ENCODE peak calls at places on chromosomes 11 and 22, in four cellular contexts. One of them, this sample, is unnamed.
A peak's percentile ranks its signal among the peaks of the same experiment; 100 is the strongest.

GRCh38 chr11:118275184-118275583 is 11.1 kb upstream of the MPZL2 start:
- DNase-seq in neuronal stem cell: no peak
- DNase-seq in mesendoderm: peak; percentile 27
- DNase-seq in H9: no peak
- DNase-seq in this sample: peak; percentile 21

GRCh38 chr11:108672113-108672512 is 7.2 kb downstream of the DDX10 start:
- DNase-seq in H9: no peak
- DNase-seq in neuronal stem cell: no peak
- DNase-seq in mesendoderm: peak; percentile 22
- DNase-seq in this sample: no peak

GRCh38 chr11:10930961-10931760 is 73.3 kb upstream of the ZBED5 start:
- DNase-seq in H9: peak; percentile 68
- DNase-seq in neuronal stem cell: peak; percentile 67
- DNase-seq in mesendoderm: peak; percentile 85
- DNase-seq in this sample: peak; percentile 80

GRCh38 chr11:106128740-106129139 is 51.3 kb downstream of the AASDHPPT start:
- DNase-seq in neuronal stem cell: no peak
- DNase-seq in mesendoderm: no peak
- DNase-seq in H9: no peak
- DNase-seq in this sample: peak; percentile 13

GRCh38 chr22:43900206-43900605 is 8.4 kb upstream of the PNPLA5 start:
- DNase-seq in H9: no peak
- DNase-seq in mesendoderm: no peak
- DNase-seq in neuronal stem cell: no peak
- DNase-seq in this sample: no peak

GRCh38 chr11:69375316-69376154 is 81.6 kb downstream of the MYEOV start:
- DNase-seq in mesendoderm: no peak
- DNase-seq in neuronal stem cell: no peak
- DNase-seq in H9: no peak
- DNase-seq in this sample: no peak

GRCh38 chr11:84173078-84173477 is 886.9 kb upstream of the CCDC90B start:
- DNase-seq in mesendoderm: no peak
- DNase-seq in neuronal stem cell: no peak
- DNase-seq in H9: no peak
- DNase-seq in this sample: no peak

GRCh38 chr11:5923789-5924188 is 18.3 kb upstream of the OR56A3 start:
- DNase-seq in neuronal stem cell: no peak
- DNase-seq in mesendoderm: peak; percentile 3
- DNase-seq in H9: no peak
- DNase-seq in this sample: peak; percentile 35

GRCh38 chr11:75325713-75326438 is 25.6 kb downstream of the ARRB1 start:
- DNase-seq in mesendoderm: peak; percentile 56
- DNase-seq in H9: no peak
- DNase-seq in neuronal stem cell: no peak
- DNase-seq in this sample: no peak

GRCh38 chr11:28366549-28367341 is 258.6 kb downstream of the METTL15 start:
- DNase-seq in mesendoderm: no peak
- DNase-seq in neuronal stem cell: no peak
- DNase-seq in H9: no peak
- DNase-seq in this sample: peak; percentile 17

GRCh38 chr11:63866211-63866610 is 27.3 kb downstream of the MARK2 start:
- DNase-seq in H9: no peak
- DNase-seq in mesendoderm: no peak
- DNase-seq in neuronal stem cell: no peak
- DNase-seq in this sample: no peak

GRCh38 chr11:36235750-36236149 is 53.5 kb downstream of the COMMD9 start:
- DNase-seq in H9: no peak
- DNase-seq in neuronal stem cell: no peak
- DNase-seq in mesendoderm: peak; percentile 11
- DNase-seq in this sample: no peak

GRCh38 chr11:112961146-112961668 is at the start of gene NCAM1:
- DNase-seq in neuronal stem cell: peak; percentile 98
- DNase-seq in mesendoderm: peak; percentile 99
- DNase-seq in H9: peak; percentile 97
- DNase-seq in this sample: no peak

GRCh38 chr11:114179234-114179941 is 116.8 kb upstream of the NNMT start:
- DNase-seq in H9: no peak
- DNase-seq in neuronal stem cell: no peak
- DNase-seq in mesendoderm: no peak
- DNase-seq in this sample: no peak

GRCh38 chr11:93541884-93542752 is 1.1 kb downstream of the SMCO4 start:
- DNase-seq in mesendoderm: peak; percentile 86
- DNase-seq in neuronal stem cell: no peak
- DNase-seq in H9: peak; percentile 72
- DNase-seq in this sample: peak; percentile 60

GRCh38 chr11:119295178-119295577 is 21.8 kb downstream of the MCAM start:
- DNase-seq in neuronal stem cell: no peak
- DNase-seq in H9: no peak
- DNase-seq in mesendoderm: peak; percentile 32
- DNase-seq in this sample: peak; percentile 81

GRCh38 chr22:29106839-29107238 is 34.0 kb downstream of the KREMEN1 start:
- DNase-seq in H9: no peak
- DNase-seq in mesendoderm: no peak
- DNase-seq in neuronal stem cell: no peak
- DNase-seq in this sample: no peak

GRCh38 chr11:60914620-60915249 is 777 bp downstream of the TMEM109 start:
- DNase-seq in neuronal stem cell: no peak
- DNase-seq in H9: peak; percentile 35
- DNase-seq in mesendoderm: peak; percentile 35
- DNase-seq in this sample: peak; percentile 61

GRCh38 chr22:32005453-32005852 is 37.6 kb upstream of the SLC5A1 start:
- DNase-seq in H9: no peak
- DNase-seq in neuronal stem cell: no peak
- DNase-seq in mesendoderm: peak; percentile 79
- DNase-seq in this sample: peak; percentile 86

GRCh38 chr11:63490551-63491239 is at the start of gene PLAAT5:
- DNase-seq in neuronal stem cell: peak; percentile 60
- DNase-seq in mesendoderm: peak; percentile 84
- DNase-seq in H9: peak; percentile 58
- DNase-seq in this sample: no peak

GRCh38 chr11:72940417-72940816 is 126.2 kb downstream of the ATG16L2 start:
- DNase-seq in neuronal stem cell: no peak
- DNase-seq in H9: no peak
- DNase-seq in mesendoderm: no peak
- DNase-seq in this sample: no peak

GRCh38 chr11:56089697-56090096 is 3.4 kb upstream of the OR8I2 start:
- DNase-seq in H9: no peak
- DNase-seq in neuronal stem cell: no peak
- DNase-seq in mesendoderm: peak; percentile 7
- DNase-seq in this sample: no peak

GRCh38 chr22:23384451-23384850 is 195.6 kb downstream of the IGLL1 start:
- DNase-seq in neuronal stem cell: no peak
- DNase-seq in H9: no peak
- DNase-seq in mesendoderm: no peak
- DNase-seq in this sample: no peak

GRCh38 chr11:61294717-61295595 is at the start of gene VWCE:
- DNase-seq in H9: peak; percentile 83
- DNase-seq in mesendoderm: peak; percentile 77
- DNase-seq in neuronal stem cell: peak; percentile 72
- DNase-seq in this sample: peak; percentile 57

GRCh38 chr22:37765953-37766566 is 41.7 kb upstream of the GCAT start:
- DNase-seq in neuronal stem cell: no peak
- DNase-seq in mesendoderm: no peak
- DNase-seq in H9: no peak
- DNase-seq in this sample: no peak

GRCh38 chr11:79352304-79352703 is 88.5 kb downstream of the TENM4 start:
- DNase-seq in H9: no peak
- DNase-seq in neuronal stem cell: no peak
- DNase-seq in mesendoderm: peak; percentile 37
- DNase-seq in this sample: no peak

GRCh38 chr11:129723964-129724291 is 91.7 kb upstream of the TMEM45B start:
- DNase-seq in mesendoderm: no peak
- DNase-seq in H9: no peak
- DNase-seq in neuronal stem cell: no peak
- DNase-seq in this sample: no peak

GRCh38 chr11:106159846-106160245 is 82.4 kb downstream of the AASDHPPT start:
- DNase-seq in mesendoderm: no peak
- DNase-seq in neuronal stem cell: no peak
- DNase-seq in H9: no peak
- DNase-seq in this sample: no peak

GRCh38 chr11:66221012-66221411 is 47.4 kb upstream of the RAB1B start:
- DNase-seq in H9: peak; percentile 15
- DNase-seq in neuronal stem cell: no peak
- DNase-seq in mesendoderm: no peak
- DNase-seq in this sample: no peak

GRCh38 chr11:75673977-75674582 is 5.2 kb upstream of the MAP6 start:
- DNase-seq in H9: no peak
- DNase-seq in neuronal stem cell: no peak
- DNase-seq in mesendoderm: peak; percentile 41
- DNase-seq in this sample: peak; percentile 30

GRCh38 chr11:102950622-102951081 is 4.9 kb downstream of the MMP13 start:
- DNase-seq in mesendoderm: no peak
- DNase-seq in H9: no peak
- DNase-seq in neuronal stem cell: no peak
- DNase-seq in this sample: no peak

GRCh38 chr11:72228229-72228843 is 3.8 kb downstream of the INPPL1 start:
- DNase-seq in H9: peak; percentile 39
- DNase-seq in mesendoderm: no peak
- DNase-seq in neuronal stem cell: no peak
- DNase-seq in this sample: peak; percentile 58

DNA sequence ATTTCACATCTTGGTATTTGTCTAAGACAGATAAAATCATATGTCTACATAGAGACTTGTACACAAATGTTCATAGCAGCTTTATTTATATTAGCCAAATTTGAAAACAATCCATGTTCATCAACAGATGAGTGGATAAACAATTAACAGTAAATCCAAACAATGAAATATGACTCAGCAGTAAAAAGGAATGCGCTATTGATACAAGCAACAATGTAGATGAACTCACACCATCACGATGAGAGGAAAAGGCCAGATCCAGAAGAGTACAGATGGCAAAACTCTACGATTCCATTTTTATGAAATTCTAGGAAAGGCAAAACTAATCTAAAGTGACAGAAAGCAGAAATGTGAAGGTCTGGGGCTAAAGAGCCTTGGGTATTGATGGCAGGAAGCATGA is 384.3 kb downstream of the NTM start:
- DNase-seq in H9: no peak
- DNase-seq in neuronal stem cell: no peak
- DNase-seq in mesendoderm: no peak
- DNase-seq in this sample: no peak
- H2BK120ac ChIP-seq in H9: no peak overlapping the region
- H2BK120ac ChIP-seq in neuronal stem cell: no peak overlapping the region
- H2BK120ac ChIP-seq in mesendoderm: no peak overlapping the region
- H2BK120ac ChIP-seq in this sample: no peak overlapping the region

DNA sequence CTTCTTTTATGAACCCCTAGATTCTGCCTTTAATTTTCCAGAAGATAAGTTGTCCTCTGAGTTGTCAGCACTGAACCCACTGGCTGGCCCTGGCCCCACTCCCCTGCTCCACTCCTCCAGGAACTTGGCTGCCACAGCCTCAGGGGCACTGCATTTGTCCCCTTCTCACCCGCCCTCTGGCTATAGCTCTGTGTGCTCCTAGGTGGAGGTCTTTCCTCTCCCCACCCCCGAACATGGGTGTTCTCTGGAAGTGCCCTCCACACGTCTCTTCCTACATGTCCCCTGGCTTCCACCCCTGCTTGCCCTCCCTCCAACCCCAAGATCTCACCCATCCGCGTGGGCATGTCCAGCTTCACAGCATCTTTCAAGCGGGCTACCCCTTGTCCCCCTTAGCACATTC is 137.7 kb upstream of the TEAD1 start:
- DNase-seq in mesendoderm: no peak
- DNase-seq in neuronal stem cell: no peak
- DNase-seq in H9: no peak
- DNase-seq in this sample: no peak
- H2BK120ac ChIP-seq in mesendoderm: no peak overlapping the region
- H2BK120ac ChIP-seq in neuronal stem cell: no peak overlapping the region
- H2BK120ac ChIP-seq in H9: no peak overlapping the region
- H2BK120ac ChIP-seq in this sample: no peak overlapping the region

DNA sequence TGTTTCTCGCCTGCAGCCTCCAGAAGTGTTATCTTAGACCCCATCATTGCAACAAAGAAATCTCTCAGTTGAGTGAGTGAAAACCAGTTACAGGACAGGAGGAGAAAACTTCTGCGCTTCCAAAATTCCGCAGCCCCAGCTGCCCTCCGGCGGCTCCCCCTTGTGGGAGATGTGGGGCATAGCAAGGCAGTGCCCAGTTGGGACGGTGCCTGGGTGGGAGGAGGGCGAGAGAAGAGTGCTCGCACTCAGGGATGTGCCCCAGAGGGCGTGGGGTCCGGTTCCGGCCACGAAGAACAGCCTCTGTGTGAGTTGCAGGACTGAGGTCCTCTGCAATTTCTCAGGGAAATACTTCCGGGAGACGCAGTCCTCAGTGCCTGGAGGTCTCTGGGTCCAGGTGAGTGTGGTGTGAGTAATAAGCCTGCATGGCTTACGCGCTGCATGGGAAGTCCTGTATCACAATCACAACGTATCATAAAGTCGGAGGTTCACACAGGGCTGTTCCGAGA is 87.0 kb upstream of the BLID start:
- DNase-seq in H9: peak; percentile 81
- DNase-seq in mesendoderm: peak; percentile 75
- DNase-seq in neuronal stem cell: peak; percentile 50
- DNase-seq in this sample: peak; percentile 78
- H2BK120ac ChIP-seq in H9: no peak overlapping the region
- H2BK120ac ChIP-seq in mesendoderm: no peak overlapping the region
- H2BK120ac ChIP-seq in neuronal stem cell: no peak overlapping the region
- H2BK120ac ChIP-seq in this sample: no peak overlapping the region

GRCh38 chr11:122706689-122707088 is 51.2 kb downstream of the UBASH3B start:
- DNase-seq in mesendoderm: no peak
- DNase-seq in H9: no peak
- DNase-seq in neuronal stem cell: no peak
- DNase-seq in this sample: peak; percentile 57

GRCh38 chr11:122711831-122712378 is 56.4 kb downstream of the UBASH3B start:
- DNase-seq in mesendoderm: peak; percentile 38
- DNase-seq in neuronal stem cell: no peak
- DNase-seq in H9: no peak
- DNase-seq in this sample: no peak

GRCh38 chr11:122711362-122711761 is 55.8 kb downstream of the UBASH3B start:
- DNase-seq in neuronal stem cell: no peak
- DNase-seq in mesendoderm: no peak
- DNase-seq in H9: no peak
- DNase-seq in this sample: no peak

GRCh38 chr11:122707111-122707510 is 51.6 kb downstream of the UBASH3B start:
- DNase-seq in neuronal stem cell: no peak
- DNase-seq in mesendoderm: no peak
- DNase-seq in H9: no peak
- DNase-seq in this sample: peak; percentile 57

DNA sequence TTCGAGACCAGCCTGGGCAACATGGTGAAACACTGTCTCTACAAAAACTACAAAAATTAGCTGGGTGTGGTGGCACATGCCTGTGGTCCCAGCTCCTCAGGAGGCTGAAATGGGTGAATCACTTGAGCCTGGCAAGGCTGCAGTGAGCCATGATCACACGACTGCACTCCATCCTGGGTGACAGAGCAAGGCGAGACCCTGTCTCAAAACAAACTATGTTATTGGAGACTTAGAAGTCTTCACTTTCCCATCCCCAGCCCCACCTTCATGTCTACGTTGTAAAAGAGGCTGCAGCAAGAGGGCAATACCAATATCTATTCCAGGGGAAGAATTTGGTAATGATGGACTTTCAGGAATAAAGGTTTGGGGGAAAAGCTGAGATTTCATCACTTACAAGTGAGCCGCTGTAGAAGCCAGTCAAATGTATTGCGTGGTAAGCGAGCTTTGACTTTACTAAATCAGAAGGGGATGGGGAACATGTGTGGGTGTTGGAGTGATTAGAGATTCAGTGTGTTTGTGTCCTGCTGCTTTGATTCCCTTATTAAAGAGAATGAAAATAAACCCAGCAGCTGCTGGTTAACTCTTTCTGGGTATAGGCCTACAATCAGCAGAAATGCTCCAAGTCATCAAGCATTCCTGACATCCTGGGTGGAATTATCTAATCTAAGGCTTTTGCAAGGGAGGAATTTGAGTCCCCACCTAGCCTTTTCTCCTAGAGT is 53.7 kb downstream of the UBASH3B start:
- DNase-seq in mesendoderm: peak; percentile 92
- DNase-seq in neuronal stem cell: no peak
- DNase-seq in H9: no peak
- DNase-seq in this sample: peak; percentile 83
- H2BK120ac ChIP-seq in mesendoderm: no peak overlapping the region
- H2BK120ac ChIP-seq in neuronal stem cell: no peak overlapping the region
- H2BK120ac ChIP-seq in H9: no peak overlapping the region
- H2BK120ac ChIP-seq in this sample: no peak overlapping the region

This sample was measured in trophoblast cell.